ENCODE peak calls at places on chromosome 15, in nine cellular contexts. U, Z, D, H, J, R, W, Y and E are unnamed samples.

GRCh38 chr15:69094124-69095030 is 66.1 kb upstream of the GLCE start:
- DNase-seq in W (no peak), J (no peak), H (no peak), U (no peak), D (no peak), Z (no peak), R (no peak), Y (no peak), E (no peak)

GRCh38 chr15:62344806-62345539 is 179.9 kb upstream of the C2CD4B start:
- DNase-seq in U (peak), R (no peak), Y (peak), W (no peak), H (peak), D (peak), J (peak), Z (peak), E (peak)

GRCh38 chr15:36645106-36645505 is 65.7 kb downstream of the CDIN1 start:
- DNase-seq in R (no peak), Z (peak), H (no peak), D (no peak), Y (peak), W (no peak), J (no peak), U (peak), E (peak)

GRCh38 chr15:59245583-59245982 is 38.9 kb downstream of the LDHAL6B start:
- DNase-seq in J (no peak), R (no peak), H (no peak), Z (no peak), W (no peak), D (no peak), U (no peak), Y (no peak), E (no peak)

GRCh38 chr15:63752075-63752684 is 81.6 kb downstream of the HERC1 start:
- DNase-seq in R (peak), W (no peak), Y (peak), U (peak), J (peak), D (peak), Z (peak), H (peak), E (peak)

GRCh38 chr15:73784299-73784698 is 31.1 kb upstream of the INSYN1 start:
- DNase-seq in W (no peak), H (no peak), D (no peak), R (no peak), J (no peak), Y (no peak), Z (no peak), U (no peak), E (no peak)

GRCh38 chr15:86653344-86654192 is 573.9 kb downstream of the AGBL1 start:
- DNase-seq in Y (no peak), Z (no peak), U (no peak), R (no peak), W (no peak), J (no peak), H (no peak), D (no peak), E (no peak)

GRCh38 chr15:72193781-72194396 is 3.7 kb downstream of the GRAMD2A start:
- DNase-seq in Y (no peak), D (no peak), W (no peak), Z (no peak), J (no peak), H (no peak), U (no peak), R (no peak), E (no peak)

GRCh38 chr15:59746777-59747176 is 57.7 kb upstream of the BNIP2 start:
- DNase-seq in Z (no peak), D (no peak), R (no peak), H (no peak), W (no peak), Y (no peak), U (no peak), J (no peak), E (no peak)

GRCh38 chr15:43209059-43209824 is 11.6 kb downstream of the EPB42 start:
- DNase-seq in U (no peak), D (peak), Z (no peak), H (peak), J (no peak), W (no peak), Y (peak), R (no peak), E (no peak)
- TF ChIP-seq CTCF in U (peak), D (peak), Z (no peak), H (no peak), J (no peak), W (no peak), Y (peak), R (no peak), E (no peak)

DNA sequence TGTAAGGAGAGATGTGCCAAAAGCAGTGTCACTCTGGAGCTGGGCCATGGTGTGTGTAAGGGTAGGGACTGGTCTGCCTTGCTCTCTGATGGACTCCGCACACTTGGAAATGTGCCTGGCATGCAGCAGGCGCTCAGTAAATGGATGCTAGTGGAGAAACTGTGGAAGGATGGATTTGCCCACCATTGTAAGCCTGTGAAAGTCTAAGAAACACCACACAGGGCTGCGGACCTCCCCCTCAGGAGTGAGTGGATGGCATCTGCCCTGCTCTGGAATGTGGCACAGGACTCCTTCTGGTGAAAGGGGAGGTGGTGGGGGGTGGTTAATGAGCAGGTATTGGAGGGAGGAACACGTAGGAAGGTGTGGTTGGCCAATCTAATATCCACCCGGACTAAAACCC is 62.2 kb upstream of the ACAN start:
- DNase-seq in R (no peak), Z (no peak), Y (no peak), U (no peak), D (no peak), J (no peak), H (no peak), W (no peak), E (no peak)
- H3K27ac ChIP-seq in R (no peak), Z (no peak), Y (no peak), U (no peak), D (no peak), J (no peak), H (no peak), W (no peak), E (no peak)

DNA sequence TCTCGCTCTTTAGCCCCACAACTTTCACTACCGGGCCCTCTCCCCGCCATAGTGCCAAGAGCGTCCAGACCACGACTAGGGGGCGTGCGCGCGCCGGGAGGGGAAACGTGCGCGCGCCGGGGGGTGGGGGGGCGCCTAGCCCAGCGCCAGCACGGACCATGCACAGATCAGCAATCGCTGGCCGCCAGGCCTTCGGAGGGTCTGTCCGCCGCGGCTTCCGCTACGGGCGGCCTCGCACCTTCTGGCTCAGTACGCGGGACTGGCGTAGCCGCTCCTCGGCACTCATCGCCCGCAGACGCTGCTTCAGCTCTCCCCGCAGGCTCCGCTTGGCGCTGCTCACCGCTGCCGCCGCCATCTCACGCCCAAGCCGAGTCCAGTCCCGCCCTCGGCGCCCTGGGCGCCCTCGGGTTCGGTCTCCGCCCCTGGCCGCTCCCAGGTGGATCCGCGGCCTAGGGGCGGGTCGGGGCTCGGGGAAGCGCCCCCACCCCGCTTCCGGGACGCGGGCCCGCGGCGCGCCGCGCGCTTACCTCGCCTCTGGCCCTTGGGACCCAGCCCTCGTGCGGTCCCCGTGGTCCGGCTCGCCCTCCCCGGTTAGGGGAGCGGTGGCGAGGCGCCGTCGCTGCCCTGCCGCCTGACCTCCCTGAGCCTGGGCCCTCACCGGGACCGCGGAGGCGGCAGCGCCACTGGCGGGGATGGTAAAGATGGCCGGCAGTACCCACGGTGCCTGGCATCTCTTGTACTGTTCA is at the start of gene MTHFS:
- DNase-seq in H (peak), R (peak), Y (peak), D (peak), U (peak), J (no peak), Z (peak), W (peak), E (peak)
- TF ChIP-seq CTCF in H (peak), R (peak), Y (peak), D (peak), U (peak), J (peak), Z (peak), W (peak), E (peak)

GRCh38 chr15:67840747-67841634 is 1.1 kb upstream of the RNU6-1 start:
- DNase-seq in J (no peak), D (peak), Y (peak), R (no peak), H (no peak), Z (peak), W (no peak), U (peak), E (no peak)

GRCh38 chr15:67836955-67837354 is 2.9 kb downstream of the RNU6-1 start:
- DNase-seq in U (no peak), R (no peak), D (no peak), W (no peak), Z (no peak), H (no peak), J (no peak), Y (no peak), E (no peak)

GRCh38 chr15:67838789-67839332 is 984 bp downstream of the RNU6-1 start:
- DNase-seq in D (peak), R (no peak), U (no peak), W (peak), H (peak), Y (no peak), J (no peak), Z (no peak), E (peak)

GRCh38 chr15:67839929-67840746 is at the start of gene RNU6-1:
- DNase-seq in H (peak), Z (peak), W (peak), J (peak), Y (peak), D (peak), R (peak), U (peak), E (peak)

DNA sequence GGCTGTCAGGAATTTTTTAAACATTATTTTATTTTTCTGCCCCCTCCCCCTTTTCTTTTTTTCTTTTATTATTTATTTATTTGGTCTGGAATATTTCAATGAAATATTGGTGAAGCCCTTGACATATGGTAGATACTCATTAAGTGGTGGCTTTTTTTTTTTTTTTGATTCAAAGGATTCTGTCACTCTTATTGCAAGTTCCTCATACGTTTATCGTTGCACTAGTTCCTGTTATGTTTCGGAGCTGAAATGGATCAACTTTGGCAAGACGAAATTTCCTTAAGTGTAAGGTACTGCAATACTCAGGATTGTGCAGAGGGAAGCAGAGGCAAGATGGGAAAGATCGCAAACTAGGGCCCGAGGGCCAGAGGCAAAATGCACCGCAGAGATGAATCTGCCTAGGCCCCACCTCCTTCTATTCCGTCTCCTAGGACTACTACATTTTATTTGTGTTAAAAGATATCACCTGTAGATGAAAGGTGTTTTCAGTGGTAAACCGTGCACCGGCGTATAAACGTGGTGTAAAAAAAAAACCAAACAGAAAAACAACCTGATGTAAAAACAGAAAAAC is 402 bp downstream of the RNU6-1 start:
- DNase-seq in U (peak), H (no peak), W (no peak), R (no peak), Y (peak), D (no peak), Z (peak), J (peak), E (peak)
- H3K27ac ChIP-seq in U (no peak), H (peak), W (peak), R (peak), Y (peak), D (peak), Z (peak), J (peak), E (no peak)

GRCh38 chr15:89888214-89888804 is 5.5 kb downstream of the AP3S2 start:
- DNase-seq in Z (peak), Y (peak), D (peak), W (no peak), H (peak), J (no peak), R (no peak), U (peak), E (peak)
- TF ChIP-seq CTCF in Z (peak), Y (peak), D (peak), W (peak), H (no peak), J (peak), R (no peak), U (peak), E (peak)

GRCh38 chr15:75349851-75350588 is 3.2 kb downstream of the NEIL1 start:
- DNase-seq in W (peak), U (no peak), H (peak), Z (no peak), R (no peak), D (no peak), Y (no peak), J (no peak), E (no peak)

GRCh38 chr15:75348563-75349350 is 1.9 kb downstream of the NEIL1 start:
- DNase-seq in J (no peak), H (no peak), W (peak), R (no peak), Y (no peak), Z (peak), D (peak), U (no peak), E (no peak)

GRCh38 chr15:75346796-75347221 is at the start of gene NEIL1:
- DNase-seq in H (no peak), W (peak), U (no peak), D (no peak), Y (no peak), R (no peak), J (no peak), Z (peak), E (no peak)

GRCh38 chr15:75348034-75348562 is 1.3 kb downstream of the NEIL1 start:
- DNase-seq in J (no peak), H (no peak), R (no peak), D (peak), U (no peak), Z (peak), Y (no peak), W (peak), E (no peak)

DNA sequence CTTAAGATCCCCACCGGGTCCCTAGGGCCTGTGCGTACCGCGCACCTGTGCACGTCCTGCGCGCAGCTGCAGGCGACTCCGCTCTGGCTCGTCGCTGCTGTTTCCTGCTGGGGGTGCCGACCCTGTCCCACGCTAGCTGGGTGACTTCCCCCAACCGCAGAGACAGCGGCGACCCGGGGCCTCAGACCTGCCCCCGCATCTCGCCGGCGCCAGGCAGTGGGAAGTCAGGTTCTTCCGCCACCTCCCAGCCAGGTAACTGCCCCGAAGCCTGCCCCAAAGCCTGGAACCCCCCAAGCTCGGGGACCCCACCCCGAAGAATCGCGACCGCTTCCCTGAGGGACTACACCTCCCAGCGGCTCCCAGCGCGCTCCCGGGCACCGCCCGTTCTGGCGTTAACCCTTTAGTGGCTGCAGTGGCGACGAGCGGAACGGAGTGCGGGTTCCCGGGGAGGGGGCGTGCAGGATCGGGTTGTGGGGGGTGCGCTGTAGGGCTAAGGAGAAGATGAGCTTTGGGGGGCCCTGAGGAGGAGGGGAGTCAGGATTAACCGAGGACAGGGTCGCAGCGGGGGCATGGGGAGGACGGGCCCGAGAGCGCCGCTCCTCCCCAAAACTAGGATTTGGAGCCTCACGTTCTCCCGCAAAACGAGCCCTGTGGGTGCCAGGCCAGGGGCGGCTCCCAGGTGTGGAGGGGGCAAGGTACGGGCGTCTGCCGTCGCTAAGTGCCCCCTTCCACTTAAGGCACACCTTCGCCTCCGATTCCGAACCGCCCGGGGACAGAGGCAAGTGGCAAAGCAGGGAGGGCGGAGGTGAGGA is 589 bp downstream of the NEIL1 start:
- DNase-seq in Z (peak), H (peak), J (no peak), W (peak), D (peak), R (no peak), U (no peak), Y (no peak), E (peak)
- H3K27ac ChIP-seq in Z (no peak), H (peak), J (peak), W (peak), D (no peak), R (peak), U (peak), Y (peak), E (peak)

GRCh38 chr15:92184679-92185230 is 208.9 kb upstream of the ST8SIA2 start:
- DNase-seq in U (no peak), Y (no peak), D (no peak), Z (no peak), R (no peak), H (no peak), J (no peak), W (no peak), E (no peak)
- TF ChIP-seq CTCF in U (no peak), Y (no peak), D (no peak), Z (no peak), R (no peak), H (no peak), J (no peak), W (no peak), E (no peak)